ENCODE peak calls at places on chromosomes 1 and 21, in six cellular contexts. I is retinal pigment epithelial cell; P is activated naive CD4-positive, alpha-beta T cell; S is SJSA1; F is HEK293T; W is NCI-H748 treated with DMSO at 0.1 percent for 48 hours. C is an unnamed sample.

GRCh38 chr1:95653598-95653997 is 419.6 kb downstream of the RWDD3 start:
- DNase-seq in I (no peak), P (no peak), S (no peak), F (no peak), W (no peak), C (no peak)

GRCh38 chr1:84073266-84073665 is 70.8 kb upstream of the PRKACB start:
- DNase-seq in I (no peak), P (no peak), S (no peak), F (no peak), W (no peak), C (no peak)

GRCh38 chr1:54490361-54491248 is 57.4 kb upstream of the ACOT11 start:
- DNase-seq in I (no peak), P (no peak), S (no peak), F (no peak), W (no peak), C (no peak)

GRCh38 chr1:184427722-184428121 is 40.9 kb downstream of the C1orf21 start:
- DNase-seq in I (no peak), P (no peak), S (no peak), F (no peak), W (no peak), C (no peak)

GRCh38 chr1:23838401-23838866 is 13.2 kb upstream of the HMGCL start:
- DNase-seq in I (no peak), P (peak; percentile 58), S (peak; percentile 52), F (peak; percentile 71), W (peak; percentile 7), C (no peak)

GRCh38 chr1:51284487-51284954 is 45.8 kb downstream of the TTC39A start:
- DNase-seq in I (peak; percentile 19), P (no peak), S (no peak), F (peak; percentile 28), W (no peak), C (no peak)

GRCh38 chr21:34524671-34525601 is 12.9 kb upstream of the KCNE1 start:
- DNase-seq in I (no peak), P (no peak), S (peak; percentile 57), F (no peak), W (no peak), C (no peak)

GRCh38 chr1:163273766-163274441 is 47.9 kb upstream of the NUF2 start:
- DNase-seq in I (no peak), P (no peak), S (no peak), F (no peak), W (no peak), C (no peak)

GRCh38 chr1:27601771-27602509 is 2.0 kb downstream of the AHDC1 start:
- DNase-seq in I (no peak), P (no peak), S (peak; percentile 45), F (no peak), W (no peak), C (no peak)

GRCh38 chr21:41369105-41369914 is 7.5 kb downstream of the MX2 start:
- DNase-seq in I (no peak), P (no peak), S (no peak), F (no peak), W (no peak), C (no peak)

GRCh38 chr1:224329842-224330753 is at the start of gene NVL:
- DNase-seq in I (peak; percentile 71), P (peak; percentile 72), S (peak; percentile 98), F (peak; percentile 93), W (peak; percentile 54), C (peak; percentile 31)

GRCh38 chr1:63892632-63893395 is 119.0 kb downstream of the ROR1 start:
- DNase-seq in I (peak; percentile 85), P (no peak), S (peak; percentile 75), F (no peak), W (no peak), C (no peak)

C was measured in omental fat pad.